ENCODE peak calls at places on chromosomes 16 and 17, in seven cellular contexts. M is psoas muscle, K is fibroblast of lung, J is heart right ventricle, I is colonic mucosa, H is cardiac muscle cell, N is thoracic aorta. D is an unnamed sample.

GRCh38 chr17:71163121-71163812 is 957.6 kb upstream of the SOX9 start:
- DNase-seq in M (no peak), K (peak), J (no peak), I (peak), H (no peak), N (no peak), D (no peak)

GRCh38 chr17:29138184-29138955 is 41.8 kb downstream of the MYO18A start:
- DNase-seq in M (no peak), K (no peak), J (no peak), I (no peak), H (no peak), N (no peak), D (no peak)

GRCh38 chr17:18226284-18226945 is 980 bp downstream of the LLGL1 start:
- DNase-seq in M (no peak), K (no peak), J (no peak), I (no peak), H (no peak), N (no peak), D (no peak)

GRCh38 chr17:31085563-31085962 is 9.2 kb upstream of the NF1 start:
- DNase-seq in M (no peak), K (peak), J (no peak), I (no peak), H (no peak), N (no peak), D (no peak)

GRCh38 chr17:74545456-74546230 is at the start of gene CD300C:
- DNase-seq in M (no peak), K (no peak), J (no peak), I (peak), H (peak), N (no peak), D (no peak)

GRCh38 chr17:33261911-33262665 is 31.0 kb downstream of the ASIC2 start:
- DNase-seq in M (no peak), K (no peak), J (no peak), I (no peak), H (no peak), N (no peak), D (no peak)

GRCh38 chr16:54285414-54286066 is 1.0 kb downstream of the IRX3 start:
- DNase-seq in M (no peak), K (no peak), J (peak), I (no peak), H (peak), N (no peak), D (no peak)

GRCh38 chr17:66690166-66690565 is 144.8 kb upstream of the CACNG5 start:
- DNase-seq in M (no peak), K (no peak), J (no peak), I (peak), H (no peak), N (no peak), D (no peak)

GRCh38 chr16:89764711-89765201 is 43.4 kb downstream of the ZNF276 start:
- DNase-seq in M (no peak), K (no peak), J (peak), I (peak), H (no peak), N (peak), D (no peak)

DNA sequence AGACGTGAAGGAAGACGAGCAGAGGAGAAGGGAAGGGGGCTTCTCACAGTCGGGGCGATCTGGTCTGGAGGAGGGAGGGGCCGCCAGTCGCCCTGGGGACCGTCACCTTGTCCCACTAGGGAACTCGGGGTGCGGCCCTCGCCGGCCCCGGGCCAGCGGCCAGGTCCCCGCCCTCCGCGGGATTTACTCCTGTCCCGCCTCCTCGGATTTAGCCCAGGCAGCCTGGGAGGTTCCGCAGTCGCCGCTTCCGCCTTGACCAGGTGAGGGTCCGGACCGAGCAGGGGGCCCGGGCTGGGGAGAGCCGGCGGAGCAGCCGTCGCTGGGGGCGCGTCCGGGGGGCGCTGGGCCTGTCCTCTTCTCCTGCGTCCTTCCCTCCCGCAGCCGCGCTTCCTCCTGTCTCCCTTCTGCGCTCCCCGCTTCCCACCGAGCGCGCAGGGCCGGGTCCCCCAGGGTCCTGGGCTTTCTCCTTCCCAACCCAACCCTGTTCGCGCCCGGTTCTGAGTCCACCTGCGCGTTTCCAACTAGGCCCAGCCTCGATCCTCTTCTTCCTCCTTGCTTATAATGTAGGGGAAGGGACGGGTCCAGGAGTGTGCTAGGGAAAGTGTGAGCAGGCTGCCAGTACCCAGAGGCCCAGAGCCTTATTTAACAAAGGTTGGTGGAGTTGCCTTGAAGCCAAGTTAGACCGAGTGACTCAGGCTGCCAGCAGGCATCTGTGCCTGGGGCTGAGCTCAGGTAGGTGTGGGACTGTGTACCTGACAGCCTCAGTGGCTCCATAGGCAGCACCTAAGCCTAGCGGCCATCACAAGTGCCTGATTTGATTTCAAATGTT is at the start of gene TNK1:
- DNase-seq in M (peak), K (no peak), J (peak), I (peak), H (peak), N (no peak), D (no peak)
- H3K4me3 ChIP-seq in M (peak), K (no peak), J (peak), I (peak), H (peak), N (peak), D (peak)

GRCh38 chr16:85227924-85228462 is 115.7 kb upstream of the CIBAR2 start:
- DNase-seq in M (no peak), K (peak), J (no peak), I (no peak), H (peak), N (no peak), D (no peak)
- TF ChIP-seq CTCF in M (no peak), K (peak), J (no peak), I (no peak), H (peak), N (peak), D (peak)

DNA sequence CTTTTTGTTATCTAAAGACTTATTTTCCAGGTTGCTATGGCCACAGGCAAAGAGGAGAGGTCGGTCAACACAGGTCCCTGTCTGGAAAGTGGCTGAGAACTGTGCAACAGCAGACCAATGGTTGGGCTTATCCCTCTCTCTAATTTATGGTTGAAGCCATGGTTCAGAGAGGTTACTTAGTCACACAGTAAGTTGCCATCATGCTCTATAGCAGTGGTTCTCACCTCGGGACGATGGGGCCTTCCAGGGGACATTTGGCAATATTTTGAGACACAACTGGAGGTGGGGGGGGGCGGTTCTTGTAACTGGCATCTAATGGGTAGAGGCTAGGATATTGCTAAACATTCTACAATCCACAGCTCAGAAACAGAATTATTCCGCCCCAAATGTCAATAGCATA is 842 bp upstream of the LDAF1 start:
- DNase-seq in M (no peak), K (no peak), J (no peak), I (peak), H (no peak), N (no peak), D (no peak)
- H3K27ac ChIP-seq in M (peak), K (peak), J (peak), I (peak), H (no peak), N (peak), D (peak)

GRCh38 chr16:10120953-10121352 is 61.3 kb downstream of the GRIN2A start:
- DNase-seq in M (no peak), K (no peak), J (no peak), I (no peak), H (no peak), N (no peak), D (no peak)

GRCh38 chr16:10123141-10123540 is 59.1 kb downstream of the GRIN2A start:
- DNase-seq in M (no peak), K (no peak), J (no peak), I (no peak), H (no peak), N (no peak), D (no peak)

GRCh38 chr16:10122026-10122425 is 60.2 kb downstream of the GRIN2A start:
- DNase-seq in M (no peak), K (no peak), J (no peak), I (no peak), H (no peak), N (no peak), D (no peak)

GRCh38 chr16:10121496-10121895 is 60.7 kb downstream of the GRIN2A start:
- DNase-seq in M (no peak), K (no peak), J (no peak), I (no peak), H (no peak), N (no peak), D (no peak)

DNA sequence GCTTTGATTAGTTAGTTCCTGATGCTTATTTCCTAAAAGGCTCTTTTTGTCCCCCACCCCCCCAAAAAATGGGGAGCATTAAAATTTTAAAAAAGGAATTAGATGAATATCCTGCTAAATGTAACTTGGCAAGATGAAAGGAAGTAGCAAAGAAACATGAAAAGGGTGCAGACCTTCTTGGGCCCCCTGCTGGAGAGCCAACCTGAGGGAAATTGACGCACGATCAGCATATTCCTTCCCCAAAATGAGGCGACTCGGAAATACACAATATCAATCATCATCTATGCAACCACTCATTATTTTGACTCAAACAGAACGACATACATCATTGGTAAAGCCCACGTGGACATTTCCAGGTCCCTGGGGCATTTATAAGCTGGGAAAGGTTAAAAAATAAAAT is 59.7 kb downstream of the GRIN2A start:
- DNase-seq in M (no peak), K (no peak), J (no peak), I (no peak), H (peak), N (no peak), D (no peak)
- H3K4me3 ChIP-seq in M (no peak), K (no peak), J (no peak), I (no peak), H (no peak), N (peak), D (no peak)

D was measured in AG04450.